ENCODE peak calls at places on chromosomes 4 and X, in eight cellular contexts. P is GM23338, T is hepatocyte, J is neural progenitor cell, V is IMR-90, W is fibroblast of lung, F is SK-N-SH, G is H9. D is an unnamed sample.
A peak's percentile ranks its signal among the peaks of the same experiment; 100 is the strongest.

GRCh38 chr4:77146426-77147399 is 10.3 kb upstream of the CCNG2 start:
- DNase-seq in G (no peak), V (no peak), W (no peak), P (no peak), F (no peak), J (no peak), T (peak; percentile 29), D (no peak)

GRCh38 chrX:80808854-80809493 is 703 bp downstream of the BRWD3 start:
- DNase-seq in G (peak; percentile 36), P (peak; percentile 32), T (peak; percentile 30), F (peak; percentile 27), J (peak; percentile 23), W (peak; percentile 6), V (no peak), D (no peak)

GRCh38 chrX:41921492-41922124 is 1.7 kb downstream of the CASK start:
- DNase-seq in V (peak; percentile 37), W (peak; percentile 75), F (no peak), T (no peak), J (peak; percentile 4), P (no peak), G (no peak), D (peak; percentile 37)

GRCh38 chr4:37157403-37158167 is 87.0 kb upstream of the NWD2 start:
- DNase-seq in G (no peak), W (no peak), J (no peak), V (no peak), T (peak; percentile 43), P (peak; percentile 2), F (no peak), D (no peak)

GRCh38 chr4:48290146-48290772 is 20.6 kb upstream of the TEC start:
- DNase-seq in G (no peak), F (peak; percentile 49), J (peak; percentile 7), P (peak; percentile 57), T (peak; percentile 16), W (peak; percentile 18), V (no peak), D (peak; percentile 19)

GRCh38 chrX:15985937-15986336 is 131.3 kb upstream of the AP1S2 start:
- DNase-seq in W (no peak), P (no peak), F (no peak), G (no peak), V (no peak), J (no peak), T (no peak), D (no peak)

GRCh38 chrX:53284684-53285447 is 3.5 kb upstream of the IQSEC2 start:
- DNase-seq in T (peak; percentile 64), W (peak; percentile 37), F (peak; percentile 83), V (peak; percentile 36), J (peak; percentile 71), P (peak; percentile 68), G (peak; percentile 68), D (peak; percentile 16)

GRCh38 chr4:128862608-128863313 is 53.3 kb downstream of the JADE1 start:
- DNase-seq in J (peak; percentile 58), T (no peak), P (no peak), F (no peak), G (no peak), V (peak; percentile 72), W (no peak), D (no peak)

GRCh38 chrX:78104447-78105176 is 564 bp downstream of the PGK1 start:
- DNase-seq in F (peak; percentile 19), V (peak; percentile 31), G (no peak), T (peak; percentile 72), P (peak; percentile 25), W (peak; percentile 58), J (peak; percentile 32), D (peak; percentile 75)

GRCh38 chr4:6374575-6374974 is 97.8 kb downstream of the PPP2R2C start:
- DNase-seq in V (no peak), F (no peak), J (no peak), G (no peak), T (no peak), P (no peak), W (no peak), D (no peak)

GRCh38 chr4:2417196-2417764 is 1.2 kb downstream of the ZFYVE28 start:
- DNase-seq in W (no peak), P (peak; percentile 62), V (no peak), T (peak; percentile 54), F (peak; percentile 78), J (peak; percentile 75), G (no peak), D (no peak)

GRCh38 chr4:71257761-71258160 is 81.1 kb upstream of the SLC4A4 start:
- DNase-seq in W (no peak), V (peak; percentile 21), P (no peak), J (no peak), G (no peak), F (no peak), T (no peak), D (no peak)

GRCh38 chr4:71260544-71260943 is 78.3 kb upstream of the SLC4A4 start:
- DNase-seq in G (no peak), T (no peak), P (no peak), W (no peak), F (no peak), V (no peak), J (no peak), D (no peak)

GRCh38 chr4:71259305-71259704 is 79.5 kb upstream of the SLC4A4 start:
- DNase-seq in T (no peak), G (no peak), V (no peak), W (no peak), F (no peak), P (no peak), J (no peak), D (no peak)

GRCh38 chr4:71259911-71260331 is 78.9 kb upstream of the SLC4A4 start:
- DNase-seq in F (no peak), T (no peak), W (no peak), V (no peak), G (no peak), P (no peak), J (no peak), D (no peak)

GRCh38 chr4:71258323-71258722 is 80.5 kb upstream of the SLC4A4 start:
- DNase-seq in T (no peak), W (no peak), J (no peak), P (no peak), V (no peak), F (no peak), G (no peak), D (no peak)
- H2AFZ ChIP-seq in T (no peak overlapping the region), W (no peak overlapping the region), J (no peak overlapping the region), P (no peak overlapping the region), V (no peak overlapping the region), F (no peak overlapping the region), G (no peak overlapping the region), D (no peak overlapping the region)

DNA sequence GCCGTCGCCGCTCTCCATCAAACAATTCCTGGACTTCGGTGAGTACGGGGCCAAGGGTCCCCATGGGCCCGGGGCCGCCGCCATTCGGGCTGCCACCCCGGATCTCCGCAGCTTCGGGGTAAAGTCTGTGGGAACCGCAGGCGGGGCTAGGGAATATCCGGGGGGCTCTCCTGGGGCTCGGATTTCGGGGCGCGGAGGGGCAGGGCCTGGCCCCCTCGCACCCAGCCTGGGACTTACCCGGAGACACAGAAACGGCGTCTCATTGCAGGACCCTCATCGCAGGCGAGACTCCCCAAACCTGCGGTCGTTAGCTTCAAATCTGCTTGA is 401 bp downstream of the PDK3 start:
- DNase-seq in G (no peak), F (no peak), W (no peak), T (no peak), P (peak; percentile 1), V (no peak), J (no peak), D (no peak)
- H2AFZ ChIP-seq in G (no peak overlapping the region), F (peak overlapping the region; percentile 82), W (peak overlapping the region; percentile 64), T (peak overlapping the region; percentile 75), P (no peak overlapping the region), V (peak overlapping the region; percentile 91), J (peak overlapping the region; percentile 84), D (no peak overlapping the region)

GRCh38 chr4:144259285-144259684 is 118.8 kb upstream of the GYPA start:
- DNase-seq in W (no peak), V (no peak), T (no peak), F (no peak), P (no peak), J (no peak), G (no peak), D (no peak)
- H2AFZ ChIP-seq in W (no peak overlapping the region), V (no peak overlapping the region), T (no peak overlapping the region), F (no peak overlapping the region), P (no peak overlapping the region), J (no peak overlapping the region), G (no peak overlapping the region), D (no peak overlapping the region)

GRCh38 chr4:87427518-87427868 is 5.1 kb downstream of the NUDT9 start:
- DNase-seq in P (no peak), T (no peak), W (no peak), J (no peak), V (no peak), F (no peak), G (no peak), D (no peak)

GRCh38 chr4:87428979-87429378 is 6.6 kb downstream of the NUDT9 start:
- DNase-seq in F (no peak), P (no peak), J (no peak), V (no peak), T (no peak), G (no peak), W (no peak), D (no peak)

GRCh38 chr4:87430038-87430437 is 7.7 kb downstream of the NUDT9 start:
- DNase-seq in J (no peak), T (no peak), G (no peak), V (no peak), F (no peak), W (no peak), P (peak; percentile 36), D (no peak)

DNA sequence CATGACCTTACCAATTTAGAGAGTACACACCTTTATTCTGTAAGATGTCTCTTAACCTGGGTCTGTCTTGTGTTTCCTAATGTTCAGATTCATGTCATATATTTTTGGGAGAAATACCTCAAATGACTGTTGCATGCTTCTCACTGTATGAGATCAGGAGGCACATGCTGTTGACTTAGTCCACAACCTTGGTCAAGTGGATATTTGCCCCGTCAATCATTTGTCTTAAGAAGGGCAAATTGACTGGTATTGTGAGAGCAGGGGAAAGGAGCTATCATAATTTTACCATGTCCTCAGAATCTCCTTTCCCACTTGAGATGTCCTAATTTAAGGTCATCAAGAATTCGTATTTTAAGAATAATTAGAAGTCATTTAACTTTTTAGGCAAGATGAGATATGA is 11.0 kb downstream of the NUDT9 start:
- DNase-seq in W (no peak), T (no peak), J (no peak), P (no peak), V (no peak), F (no peak), G (no peak), D (no peak)
- H2AFZ ChIP-seq in W (no peak overlapping the region), T (no peak overlapping the region), J (no peak overlapping the region), P (no peak overlapping the region), V (no peak overlapping the region), F (no peak overlapping the region), G (no peak overlapping the region), D (no peak overlapping the region)

GRCh38 chr4:184330008-184330400 is 112.3 kb upstream of the ENPP6 start:
- DNase-seq in T (no peak), F (no peak), G (no peak), P (no peak), V (peak; percentile 40), W (peak; percentile 12), J (no peak), D (no peak)
- H2AFZ ChIP-seq in T (no peak overlapping the region), F (no peak overlapping the region), G (no peak overlapping the region), P (peak overlapping the region; percentile 76), V (peak overlapping the region; percentile 9), W (no peak overlapping the region), J (no peak overlapping the region), D (no peak overlapping the region)

GRCh38 chrX:130321550-130321949 is 18.2 kb upstream of the SLC25A14 start:
- DNase-seq in T (no peak), W (no peak), J (no peak), V (no peak), F (no peak), G (no peak), P (no peak), D (no peak)
- H2AFZ ChIP-seq in T (no peak overlapping the region), W (no peak overlapping the region), J (no peak overlapping the region), V (no peak overlapping the region), F (no peak overlapping the region), G (no peak overlapping the region), P (no peak overlapping the region), D (no peak overlapping the region)

D was measured in HepG2.